ENCODE peak calls at places on chromosomes 13 and 19, in nine cellular contexts. G is tibial nerve, Y is thoracic aorta, V is IMR-90, J is fibroblast of lung, S is left lung, F is upper lobe of right lung, Z is uterus, I is body of pancreas. P is an unnamed sample.

GRCh38 chr13:33730147-33730546 is 87.8 kb upstream of the RFC3 start:
- DNase-seq in G (peak), Y (no peak), V (no peak), J (no peak), S (no peak), F (no peak), Z (no peak), I (no peak), P (no peak)

GRCh38 chr13:113565526-113566226 is 18.9 kb upstream of the TFDP1 start:
- DNase-seq in G (no peak), Y (no peak), V (no peak), J (no peak), S (no peak), F (peak), Z (no peak), I (no peak), P (no peak)

GRCh38 chr13:28489536-28489935 is 5.4 kb downstream of the FLT1 start:
- DNase-seq in G (no peak), Y (no peak), V (peak), J (no peak), S (no peak), F (no peak), Z (no peak), I (no peak), P (peak)

GRCh38 chr19:29812080-29812880 is 489 bp downstream of the CCNE1 start:
- DNase-seq in G (no peak), Y (no peak), V (no peak), J (no peak), S (no peak), F (peak), Z (no peak), I (peak), P (no peak)

GRCh38 chr19:40600086-40600917 is 867 bp upstream of the LTBP4 start:
- DNase-seq in G (no peak), Y (no peak), V (no peak), J (no peak), S (no peak), F (no peak), Z (peak), I (no peak), P (no peak)

GRCh38 chr19:40585677-40586422 is 9.2 kb downstream of the SHKBP1 start:
- DNase-seq in G (no peak), Y (no peak), V (peak), J (peak), S (peak), F (no peak), Z (no peak), I (no peak), P (peak)

GRCh38 chr19:47039239-47039874 is 9.1 kb downstream of the TMEM160 start:
- DNase-seq in G (no peak), Y (no peak), V (no peak), J (no peak), S (no peak), F (no peak), Z (no peak), I (no peak), P (no peak)

GRCh38 chr19:42267644-42268141 is 1.4 kb upstream of the CIC start:
- DNase-seq in G (no peak), Y (no peak), V (no peak), J (no peak), S (no peak), F (no peak), Z (no peak), I (no peak), P (peak)

GRCh38 chr13:76792680-76793334 is 93.4 kb downstream of the KCTD12 start:
- DNase-seq in G (peak), Y (no peak), V (peak), J (peak), S (peak), F (no peak), Z (peak), I (no peak), P (peak)

GRCh38 chr19:14830702-14831101 is 4.3 kb downstream of the OR7A5 start:
- DNase-seq in G (no peak), Y (no peak), V (no peak), J (no peak), S (no peak), F (no peak), Z (no peak), I (no peak), P (no peak)

GRCh38 chr19:12838182-12838890 is at the start of gene MAST1:
- DNase-seq in G (no peak), Y (no peak), V (no peak), J (no peak), S (no peak), F (peak), Z (no peak), I (peak), P (no peak)

GRCh38 chr19:48659768-48660167 is 13.0 kb downstream of the NTN5 start:
- DNase-seq in G (no peak), Y (no peak), V (no peak), J (no peak), S (no peak), F (no peak), Z (no peak), I (no peak), P (no peak)

GRCh38 chr13:113744197-113745000 is 14.6 kb upstream of the TMEM255B start:
- DNase-seq in G (no peak), Y (no peak), V (no peak), J (no peak), S (no peak), F (no peak), Z (no peak), I (peak), P (no peak)

GRCh38 chr13:108968566-108968965 is 339.2 kb downstream of the MYO16 start:
- DNase-seq in G (no peak), Y (no peak), V (no peak), J (peak), S (no peak), F (no peak), Z (no peak), I (no peak), P (no peak)

GRCh38 chr13:111006508-111007031 is 91.7 kb upstream of the ANKRD10 start:
- DNase-seq in G (peak), Y (peak), V (peak), J (peak), S (peak), F (peak), Z (peak), I (peak), P (peak)

GRCh38 chr13:21018220-21018619 is 43.2 kb downstream of the LATS2 start:
- DNase-seq in G (no peak), Y (no peak), V (no peak), J (no peak), S (no peak), F (peak), Z (no peak), I (no peak), P (no peak)

GRCh38 chr13:101339202-101339601 is 77.1 kb downstream of the NALCN start:
- DNase-seq in G (no peak), Y (no peak), V (no peak), J (no peak), S (no peak), F (no peak), Z (no peak), I (no peak), P (no peak)

GRCh38 chr19:51142119-51142518 is at the start of gene SIGLEC7:
- DNase-seq in G (peak), Y (no peak), V (no peak), J (no peak), S (peak), F (no peak), Z (no peak), I (no peak), P (no peak)

GRCh38 chr13:98279473-98280175 is 102.6 kb upstream of the RNF113B start:
- DNase-seq in G (no peak), Y (no peak), V (no peak), J (no peak), S (no peak), F (no peak), Z (no peak), I (no peak), P (no peak)

GRCh38 chr13:42720116-42720857 is 61.1 kb upstream of the FAM216B start:
- DNase-seq in G (no peak), Y (no peak), V (peak), J (peak), S (peak), F (no peak), Z (peak), I (peak), P (peak)

GRCh38 chr13:37225414-37226047 is 120.1 kb upstream of the CSNK1A1L start:
- DNase-seq in G (no peak), Y (no peak), V (peak), J (peak), S (no peak), F (no peak), Z (no peak), I (no peak), P (peak)

GRCh38 chr13:26589754-26590153 is 32.3 kb downstream of the WASF3 start:
- DNase-seq in G (no peak), Y (no peak), V (peak), J (peak), S (no peak), F (no peak), Z (no peak), I (peak), P (peak)

GRCh38 chr19:7191946-7192691 is 102.1 kb downstream of the INSR start:
- DNase-seq in G (no peak), Y (no peak), V (no peak), J (no peak), S (no peak), F (no peak), Z (no peak), I (no peak), P (peak)

GRCh38 chr19:55146078-55146647 is 2.8 kb downstream of the TNNT1 start:
- DNase-seq in G (no peak), Y (no peak), V (no peak), J (no peak), S (no peak), F (no peak), Z (no peak), I (no peak), P (no peak)

GRCh38 chr13:98420560-98421175 is 156.2 kb downstream of the STK24 start:
- DNase-seq in G (no peak), Y (no peak), V (no peak), J (no peak), S (peak), F (no peak), Z (no peak), I (no peak), P (no peak)

GRCh38 chr13:34369925-34370324 is 552.0 kb downstream of the RFC3 start:
- DNase-seq in G (no peak), Y (no peak), V (no peak), J (no peak), S (no peak), F (no peak), Z (no peak), I (no peak), P (peak)

GRCh38 chr13:51291341-51291740 is 48.1 kb upstream of the SERPINE3 start:
- DNase-seq in G (no peak), Y (no peak), V (peak), J (peak), S (no peak), F (no peak), Z (no peak), I (no peak), P (peak)

GRCh38 chr19:3723883-3724282 is 15.7 kb downstream of the TJP3 start:
- DNase-seq in G (no peak), Y (no peak), V (no peak), J (no peak), S (no peak), F (no peak), Z (no peak), I (no peak), P (no peak)

GRCh38 chr13:77925616-77926015 is 7.0 kb upstream of the EDNRB start:
- DNase-seq in G (no peak), Y (no peak), V (no peak), J (no peak), S (no peak), F (no peak), Z (no peak), I (no peak), P (no peak)

GRCh38 chr13:44816701-44817684 is 172.3 kb downstream of the NUFIP1 start:
- DNase-seq in G (no peak), Y (no peak), V (peak), J (peak), S (no peak), F (no peak), Z (no peak), I (no peak), P (peak)

GRCh38 chr13:44819245-44819644 is 170.0 kb downstream of the NUFIP1 start:
- DNase-seq in G (no peak), Y (no peak), V (peak), J (peak), S (no peak), F (no peak), Z (no peak), I (peak), P (peak)

GRCh38 chr13:44818016-44818415 is 171.3 kb downstream of the NUFIP1 start:
- DNase-seq in G (no peak), Y (no peak), V (no peak), J (no peak), S (no peak), F (no peak), Z (no peak), I (no peak), P (no peak)

GRCh38 chr13:44819762-44820161 is 169.5 kb downstream of the NUFIP1 start:
- DNase-seq in G (no peak), Y (no peak), V (peak), J (no peak), S (no peak), F (no peak), Z (no peak), I (no peak), P (no peak)

GRCh38 chr13:44818428-44818827 is 170.8 kb downstream of the NUFIP1 start:
- DNase-seq in G (no peak), Y (no peak), V (peak), J (no peak), S (no peak), F (no peak), Z (no peak), I (no peak), P (no peak)
- TF ChIP-seq CTCF in G (no peak), Y (no peak), V (peak), J (peak), S (no peak), F (peak), Z (no peak), I (no peak), P (no peak)

GRCh38 chr19:18611327-18612050 is 1.2 kb upstream of the TMEM59L start:
- DNase-seq in G (no peak), Y (no peak), V (no peak), J (no peak), S (no peak), F (no peak), Z (no peak), I (no peak), P (no peak)
- H3K4me3 ChIP-seq in G (peak), Y (peak), V (no peak), J (no peak), S (no peak), F (no peak), Z (no peak), I (no peak), P (no peak)

DNA sequence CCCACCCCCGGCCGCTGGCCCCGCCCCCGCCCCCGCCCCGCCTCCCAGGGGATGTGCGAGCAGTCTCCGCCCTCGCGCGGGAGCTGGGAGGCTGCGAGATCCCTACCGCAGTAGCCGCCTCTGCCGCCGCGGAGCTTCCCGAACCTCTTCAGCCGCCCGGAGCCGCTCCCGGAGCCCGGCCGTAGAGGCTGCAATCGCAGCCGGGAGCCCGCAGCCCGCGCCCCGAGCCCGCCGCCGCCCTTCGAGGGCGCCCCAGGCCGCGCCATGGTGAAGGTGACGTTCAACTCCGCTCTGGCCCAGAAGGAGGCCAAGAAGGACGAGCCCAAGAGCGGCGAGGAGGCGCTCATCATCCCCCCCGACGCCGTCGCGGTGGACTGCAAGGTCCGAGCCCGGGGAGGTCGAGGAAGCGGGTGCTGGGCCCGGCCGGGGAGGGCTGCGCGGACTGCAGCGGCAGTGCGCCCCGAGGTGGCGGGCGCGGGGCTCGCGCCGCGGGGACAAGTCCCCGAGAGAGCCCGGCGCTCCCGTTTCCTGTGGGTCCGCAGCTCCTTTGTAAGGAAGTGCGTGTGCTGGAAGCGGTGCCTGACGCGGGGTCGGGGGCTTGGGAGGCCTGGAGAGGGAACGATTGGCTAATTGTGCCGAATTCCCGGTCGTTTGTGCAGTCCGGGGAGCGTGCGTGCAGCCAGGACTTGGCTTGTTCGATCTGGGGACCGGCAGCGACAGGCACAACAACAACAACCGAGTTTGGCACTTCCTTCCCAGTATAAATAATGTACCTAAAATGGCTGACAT is at the start of gene ITM2B:
- DNase-seq in G (peak), Y (no peak), V (peak), J (peak), S (peak), F (peak), Z (no peak), I (peak), P (peak)
- TF ChIP-seq CTCF in G (peak), Y (peak), V (peak), J (peak), S (peak), F (peak), Z (no peak), I (peak), P (peak)

GRCh38 chr19:19388568-19389555 is 16.6 kb upstream of the GATAD2A start:
- DNase-seq in G (no peak), Y (no peak), V (no peak), J (no peak), S (no peak), F (no peak), Z (no peak), I (no peak), P (no peak)
- H3K4me3 ChIP-seq in G (no peak), Y (peak), V (no peak), J (no peak), S (no peak), F (no peak), Z (no peak), I (no peak), P (no peak)

P was measured in AG10803.